ENCODE peak calls at places on chromosome 20, in eight cellular contexts. R, Y, D, C, B, V, S and O are unnamed samples.

GRCh38 chr20:61447950-61448349 is 195.9 kb downstream of the CDH4 start:
- DNase-seq in B (no peak), R (no peak), C (no peak), S (no peak), D (no peak), V (no peak), Y (no peak), O (no peak)

GRCh38 chr20:32908334-32909292 is 49.9 kb downstream of the EFCAB8 start:
- DNase-seq in R (no peak), S (no peak), V (no peak), C (no peak), B (no peak), Y (no peak), D (no peak), O (no peak)

GRCh38 chr20:13819885-13820645 is 35.2 kb downstream of the NDUFAF5 start:
- DNase-seq in V (no peak), B (no peak), R (peak; percentile 45), C (no peak), S (peak; percentile 73), Y (peak; percentile 49), D (peak; percentile 75), O (no peak)

GRCh38 chr20:18397090-18397489 is 69.7 kb downstream of the DZANK1 start:
- DNase-seq in S (no peak), D (no peak), R (no peak), Y (no peak), C (no peak), V (no peak), B (no peak), O (no peak)

GRCh38 chr20:57392130-57392445 is 892 bp downstream of the RBM38 start:
- DNase-seq in V (no peak), Y (no peak), B (no peak), R (no peak), D (peak; percentile 13), C (no peak), S (peak; percentile 31), O (no peak)

GRCh38 chr20:63457737-63458136 is 14.7 kb downstream of the KCNQ2 start:
- DNase-seq in D (no peak), Y (no peak), V (no peak), C (no peak), R (peak; percentile 20), S (peak; percentile 58), B (no peak), O (no peak)

GRCh38 chr20:52923123-52923543 is 49.0 kb upstream of the TSHZ2 start:
- DNase-seq in B (no peak), S (no peak), C (no peak), V (no peak), Y (peak; percentile 45), D (no peak), R (peak; percentile 27), O (no peak)

GRCh38 chr20:44659931-44660330 is 8.4 kb upstream of the ADA start:
- DNase-seq in V (no peak), R (no peak), Y (no peak), S (no peak), D (no peak), B (no peak), C (no peak), O (no peak)

GRCh38 chr20:1437222-1437904 is 29.3 kb downstream of the NSFL1C start:
- DNase-seq in D (peak; percentile 77), Y (peak; percentile 82), R (peak; percentile 72), B (peak; percentile 71), V (peak; percentile 63), S (peak; percentile 85), C (peak; percentile 81), O (peak; percentile 72)

GRCh38 chr20:41030536-41031242 is 2.1 kb downstream of the TOP1 start:
- DNase-seq in R (peak; percentile 43), Y (peak; percentile 80), V (no peak), B (no peak), D (peak; percentile 46), C (no peak), S (no peak), O (peak; percentile 51)

GRCh38 chr20:61739086-61739831 is 326.4 kb downstream of the TAF4 start:
- DNase-seq in S (no peak), C (no peak), D (no peak), B (no peak), Y (no peak), R (no peak), V (no peak), O (no peak)

GRCh38 chr20:61860588-61860987 is 205.1 kb downstream of the TAF4 start:
- DNase-seq in C (no peak), Y (no peak), S (no peak), B (no peak), V (no peak), R (no peak), D (no peak), O (no peak)

GRCh38 chr20:63942250-63943006 is 13.8 kb downstream of the UCKL1 start:
- DNase-seq in S (no peak), R (no peak), V (no peak), B (peak; percentile 42), D (peak; percentile 29), Y (peak; percentile 4), C (peak; percentile 50), O (no peak)

GRCh38 chr20:20699144-20699543 is 13.3 kb downstream of the RALGAPA2 start:
- DNase-seq in V (no peak), B (no peak), Y (no peak), D (no peak), S (no peak), C (no peak), R (no peak), O (no peak)

GRCh38 chr20:2527762-2528161 is 8.6 kb upstream of the TMC2 start:
- DNase-seq in C (no peak), Y (no peak), D (no peak), R (no peak), V (no peak), B (no peak), S (no peak), O (no peak)

GRCh38 chr20:32282461-32282860 is 5.0 kb downstream of the KIF3B start:
- DNase-seq in D (no peak), V (no peak), Y (no peak), C (no peak), R (peak; percentile 26), B (no peak), S (no peak), O (no peak)

GRCh38 chr20:38222231-38222922 is 38.2 kb downstream of the KIAA1755 start:
- DNase-seq in B (peak; percentile 71), R (peak; percentile 70), S (peak; percentile 84), Y (peak; percentile 48), V (peak; percentile 12), C (peak; percentile 61), D (peak; percentile 67), O (no peak)

GRCh38 chr20:4509825-4510522 is 211.7 kb upstream of the PRND start:
- DNase-seq in R (no peak), S (no peak), C (no peak), Y (peak; percentile 35), V (no peak), B (no peak), D (no peak), O (no peak)

DNA sequence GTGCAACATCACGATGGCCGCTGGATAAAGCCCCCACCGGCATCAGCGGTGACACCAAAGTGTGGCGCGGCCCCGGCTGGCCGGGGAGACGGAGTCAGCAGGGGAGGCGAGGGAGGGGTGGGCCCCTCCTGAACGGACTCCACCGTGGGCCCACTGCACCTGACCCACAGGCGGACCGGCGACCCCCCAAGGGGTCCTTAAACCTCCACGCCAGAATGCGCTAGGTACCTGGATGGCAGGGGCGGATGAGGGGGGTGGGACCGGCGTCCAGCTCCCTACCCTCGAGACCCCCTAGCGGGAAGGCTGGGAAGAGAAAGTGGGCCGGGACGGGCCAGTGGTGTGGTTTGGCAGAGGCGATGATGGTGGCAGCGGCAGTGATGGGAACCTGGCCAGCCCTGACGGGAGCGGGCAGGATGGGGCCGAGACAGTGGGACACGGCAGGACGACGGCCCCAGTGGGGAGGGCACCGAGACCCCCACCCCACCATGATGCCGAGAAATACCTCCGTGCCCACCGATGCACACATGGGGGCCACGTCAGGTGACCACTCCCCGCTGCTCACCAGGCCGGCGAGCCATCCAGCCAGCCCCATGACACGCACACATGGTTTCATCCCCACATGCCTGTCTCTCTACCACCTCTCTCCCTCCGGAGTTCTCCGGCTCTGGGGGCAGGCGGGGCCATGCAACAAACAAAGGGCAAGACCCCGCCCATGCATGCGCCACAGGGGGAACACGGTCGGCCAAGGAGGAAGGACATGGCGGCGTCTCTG is 771.9 kb upstream of the DEFB115 start:
- DNase-seq in V (no peak), Y (no peak), R (no peak), C (no peak), B (no peak), S (no peak), D (no peak), O (no peak)
- H3K9me3 ChIP-seq in V (peaks cover 32% of the 10 kb centered on the region), Y (peaks cover 23% of the 10 kb centered on the region), R (no peaks in the 10 kb centered on the region), C (peaks cover 46% of the 10 kb centered on the region), B (peaks cover 8% of the 10 kb centered on the region), S (peaks cover 4% of the 10 kb centered on the region), D (peaks cover 13% of the 10 kb centered on the region), O (peaks cover 62% of the 10 kb centered on the region)

GRCh38 chr20:29762620-29763019 is 1494.8 kb upstream of the DEFB115 start:
- DNase-seq in D (no peak), R (no peak), S (no peak), V (no peak), Y (no peak), C (no peak), B (no peak), O (no peak)

GRCh38 chr20:29756664-29757063 is 1500.8 kb upstream of the DEFB115 start:
- DNase-seq in Y (no peak), R (no peak), D (no peak), C (no peak), V (no peak), B (no peak), S (no peak), O (no peak)
- H3K9me3 ChIP-seq in Y (peaks cover 2% of the 10 kb centered on the region), R (no peaks in the 10 kb centered on the region), D (peaks cover 3% of the 10 kb centered on the region), C (peaks cover 7% of the 10 kb centered on the region), V (no peaks in the 10 kb centered on the region), B (no peaks in the 10 kb centered on the region), S (no peaks in the 10 kb centered on the region), O (peaks cover 30% of the 10 kb centered on the region)

GRCh38 chr20:56018194-56018593 is 12.9 kb upstream of the CBLN4 start:
- DNase-seq in V (no peak), Y (no peak), S (no peak), R (no peak), C (no peak), D (no peak), B (no peak), O (no peak)
- H3K9me3 ChIP-seq in V (peaks cover 5% of the 10 kb centered on the region), Y (peaks cover 18% of the 10 kb centered on the region), S (no peaks in the 10 kb centered on the region), R (no peaks in the 10 kb centered on the region), C (no peaks in the 10 kb centered on the region), D (peaks cover 2% of the 10 kb centered on the region), B (no peaks in the 10 kb centered on the region), O (peaks cover 18% of the 10 kb centered on the region)

GRCh38 chr20:22578221-22579118 is 5.9 kb downstream of the FOXA2 start:
- DNase-seq in R (no peak), D (no peak), Y (no peak), S (no peak), C (peak; percentile 54), V (no peak), B (no peak), O (no peak)
- H3K9me3 ChIP-seq in R (no peaks in the 10 kb centered on the region), D (no peaks in the 10 kb centered on the region), Y (peaks cover 2% of the 10 kb centered on the region), S (no peaks in the 10 kb centered on the region), C (peaks cover 4% of the 10 kb centered on the region), V (no peaks in the 10 kb centered on the region), B (peaks cover 14% of the 10 kb centered on the region), O (peaks cover 7% of the 10 kb centered on the region)

GRCh38 chr20:24862186-24862585 is 86.9 kb upstream of the CST7 start:
- DNase-seq in B (no peak), D (no peak), R (no peak), S (no peak), V (no peak), Y (no peak), C (no peak), O (no peak)
- H3K9me3 ChIP-seq in B (peaks cover 10% of the 10 kb centered on the region), D (peaks cover 2% of the 10 kb centered on the region), R (no peaks in the 10 kb centered on the region), S (peaks cover 26% of the 10 kb centered on the region), V (peaks cover 11% of the 10 kb centered on the region), Y (peaks cover 3% of the 10 kb centered on the region), C (peaks cover 16% of the 10 kb centered on the region), O (peaks cover 10% of the 10 kb centered on the region)